ENCODE peak calls at places on chromosomes 3 and 15, in nine cellular contexts. D, C, F, B, E, J, Q, V and A are unnamed samples.

GRCh38 chr3:23256741-23257435 is 53.8 kb downstream of the UBE2E2 start:
- DNase-seq in D (no peak), C (no peak), F (no peak), B (no peak), E (no peak), J (no peak), Q (no peak), V (no peak), A (no peak)

GRCh38 chr3:193816656-193817311 is 223.8 kb downstream of the OPA1 start:
- DNase-seq in D (no peak), C (peak; percentile 74), F (no peak), B (no peak), E (peak; percentile 82), J (no peak), Q (peak; percentile 97), V (no peak), A (peak; percentile 89)

GRCh38 chr3:10964537-10965167 is 27.9 kb upstream of the SLC6A1 start:
- DNase-seq in D (no peak), C (no peak), F (no peak), B (no peak), E (no peak), J (no peak), Q (no peak), V (no peak), A (no peak)

GRCh38 chr3:66297260-66297863 is 76.6 kb downstream of the SLC25A26 start:
- DNase-seq in D (no peak), C (no peak), F (no peak), B (no peak), E (no peak), J (no peak), Q (no peak), V (no peak), A (no peak)

GRCh38 chr3:59460068-59460467 is 410.2 kb upstream of the CFAP20DC start:
- DNase-seq in D (no peak), C (no peak), F (no peak), B (no peak), E (no peak), J (no peak), Q (no peak), V (no peak), A (no peak)

GRCh38 chr3:79263423-79263822 is 504.4 kb downstream of the ROBO1 start:
- DNase-seq in D (no peak), C (no peak), F (no peak), B (no peak), E (no peak), J (no peak), Q (no peak), V (no peak), A (no peak)

GRCh38 chr3:36496734-36497133 is 116.4 kb downstream of the STAC start:
- DNase-seq in D (peak; percentile 81), C (no peak), F (no peak), B (no peak), E (no peak), J (no peak), Q (peak; percentile 66), V (no peak), A (no peak)

GRCh38 chr3:42763023-42763422 is 10.0 kb downstream of the CCDC13 start:
- DNase-seq in D (no peak), C (no peak), F (no peak), B (no peak), E (no peak), J (no peak), Q (no peak), V (no peak), A (no peak)

GRCh38 chr3:52891164-52891563 is 6.2 kb downstream of the STIMATE start:
- DNase-seq in D (no peak), C (no peak), F (no peak), B (no peak), E (no peak), J (peak; percentile 11), Q (no peak), V (no peak), A (no peak)

GRCh38 chr3:192449036-192449435 is 278.3 kb downstream of the FGF12 start:
- DNase-seq in D (no peak), C (no peak), F (no peak), B (no peak), E (no peak), J (no peak), Q (no peak), V (no peak), A (no peak)

GRCh38 chr15:64640146-64640868 is 135.1 kb downstream of the RBPMS2 start:
- DNase-seq in D (no peak), C (no peak), F (no peak), B (no peak), E (no peak), J (no peak), Q (no peak), V (no peak), A (no peak)

GRCh38 chr15:55407631-55407948 is 569 bp downstream of the CCPG1 start:
- DNase-seq in D (no peak), C (no peak), F (no peak), B (peak; percentile 13), E (no peak), J (no peak), Q (no peak), V (no peak), A (no peak)

GRCh38 chr3:169478566-169479313 is 184.8 kb downstream of the MECOM start:
- DNase-seq in D (no peak), C (no peak), F (no peak), B (no peak), E (no peak), J (no peak), Q (peak; percentile 70), V (no peak), A (no peak)

GRCh38 chr3:106172780-106173179 is 304.0 kb upstream of the CBLB start:
- DNase-seq in D (no peak), C (no peak), F (no peak), B (no peak), E (no peak), J (no peak), Q (no peak), V (no peak), A (no peak)

GRCh38 chr3:190155752-190156151 is 35.1 kb upstream of the P3H2 start:
- DNase-seq in D (no peak), C (no peak), F (no peak), B (no peak), E (no peak), J (no peak), Q (peak; percentile 79), V (no peak), A (no peak)

GRCh38 chr3:158107508-158108095 is 1.4 kb upstream of the SHOX2 start:
- DNase-seq in D (no peak), C (no peak), F (no peak), B (no peak), E (no peak), J (no peak), Q (no peak), V (no peak), A (no peak)

GRCh38 chr15:63407612-63408011 is 26.0 kb upstream of the CA12 start:
- DNase-seq in D (no peak), C (no peak), F (no peak), B (no peak), E (no peak), J (no peak), Q (no peak), V (no peak), A (no peak)

GRCh38 chr3:128804017-128804816 is 75.2 kb upstream of the ACAD9 start:
- DNase-seq in D (no peak), C (no peak), F (peak; percentile 39), B (peak; percentile 60), E (no peak), J (no peak), Q (no peak), V (peak; percentile 5), A (no peak)

GRCh38 chr15:75713338-75713895 is 769 bp upstream of the CSPG4 start:
- DNase-seq in D (no peak), C (no peak), F (no peak), B (no peak), E (no peak), J (no peak), Q (no peak), V (no peak), A (peak; percentile 57)